ENCODE peak calls at places on chromosome 20, in seven cellular contexts. S, H, I, E, G, V and C are unnamed samples.

GRCh38 chr20:370151-370600 is 10.4 kb upstream of the TRIB3 start:
- DNase-seq in S (no peak), H (no peak), G (no peak), E (no peak), I (peak; percentile 68), V (no peak), C (no peak)

GRCh38 chr20:47960769-47961525 is 175.7 kb upstream of the SULF2 start:
- DNase-seq in S (no peak), H (no peak), I (no peak), E (no peak), G (no peak), V (no peak), C (no peak)

GRCh38 chr20:36270744-36271638 is 34.7 kb downstream of the AAR2 start:
- DNase-seq in I (no peak), V (no peak), G (no peak), H (no peak), E (peak; percentile 45), S (no peak), C (no peak)

GRCh38 chr20:8365634-8366033 is 233.6 kb downstream of the PLCB1 start:
- DNase-seq in V (no peak), I (no peak), E (no peak), S (no peak), G (no peak), H (no peak), C (no peak)

GRCh38 chr20:49964964-49965780 is 17.6 kb upstream of the SNAI1 start:
- DNase-seq in S (no peak), E (peak; percentile 89), V (peak; percentile 64), G (peak; percentile 57), H (no peak), I (no peak), C (no peak)

GRCh38 chr20:21022925-21023324 is 83.2 kb downstream of the LINC00237 start:
- DNase-seq in H (no peak), S (no peak), G (no peak), I (no peak), E (no peak), V (no peak), C (no peak)

GRCh38 chr20:33662172-33662571 is at the start of gene C20orf144:
- DNase-seq in G (no peak), H (peak; percentile 13), I (no peak), E (no peak), V (no peak), S (no peak), C (no peak)

GRCh38 chr20:23528867-23529431 is 38.0 kb downstream of the CST8 start:
- DNase-seq in S (no peak), V (no peak), I (no peak), G (no peak), H (no peak), E (no peak), C (no peak)

GRCh38 chr20:61449057-61449456 is 197.0 kb downstream of the CDH4 start:
- DNase-seq in S (no peak), G (no peak), H (no peak), V (no peak), I (no peak), E (no peak), C (no peak)

GRCh38 chr20:45579184-45579583 is at the start of gene WFDC8:
- DNase-seq in I (no peak), H (no peak), E (no peak), G (no peak), S (no peak), V (no peak), C (no peak)

GRCh38 chr20:40938020-40938419 is 90.6 kb upstream of the TOP1 start:
- DNase-seq in S (no peak), E (peak; percentile 64), H (no peak), G (no peak), I (no peak), V (no peak), C (no peak)

GRCh38 chr20:63215101-63216040 is 560 bp downstream of the YTHDF1 start:
- DNase-seq in V (peak; percentile 78), E (peak; percentile 78), G (peak; percentile 35), H (no peak), S (no peak), I (no peak), C (no peak)

GRCh38 chr20:60869032-60869550 is 383.0 kb upstream of the CDH4 start:
- DNase-seq in G (no peak), V (no peak), E (no peak), H (no peak), I (no peak), S (no peak), C (no peak)